ENCODE peak calls at places on chromosomes 12 and 14, in four cellular contexts. R, U, A and Z are unnamed samples.

GRCh38 chr12:94098466-94098865 is 49.9 kb upstream of the PLXNC1 start:
- DNase-seq in R (no peak), U (no peak), A (no peak), Z (no peak)

GRCh38 chr14:104756477-104757237 is 3.7 kb downstream of the SIVA1 start:
- DNase-seq in R (no peak), U (no peak), A (no peak), Z (no peak)

GRCh38 chr12:2958432-2959193 is 584 bp upstream of the TEAD4 start:
- DNase-seq in R (no peak), U (peak), A (peak), Z (peak)

GRCh38 chr12:85740190-85740589 is 96.0 kb downstream of the RASSF9 start:
- DNase-seq in R (no peak), U (no peak), A (no peak), Z (no peak)

GRCh38 chr14:55698051-55698450 is 118.0 kb downstream of the KTN1 start:
- DNase-seq in R (no peak), U (peak), A (no peak), Z (no peak)

GRCh38 chr12:71169286-71169685 is 11.5 kb upstream of the TSPAN8 start:
- DNase-seq in R (no peak), U (no peak), A (no peak), Z (no peak)

GRCh38 chr12:115210533-115211252 is 526.7 kb upstream of the TBX3 start:
- DNase-seq in R (no peak), U (no peak), A (no peak), Z (no peak)

GRCh38 chr12:75974323-75975273 is 57.0 kb downstream of the PHLDA1 start:
- DNase-seq in R (no peak), U (no peak), A (no peak), Z (no peak)

GRCh38 chr14:23066368-23066767 is 9.0 kb upstream of the CDH24 start:
- DNase-seq in R (no peak), U (no peak), A (no peak), Z (no peak)

GRCh38 chr14:92435154-92435553 is 78.4 kb upstream of the RIN3 start:
- DNase-seq in R (no peak), U (no peak), A (no peak), Z (no peak)

GRCh38 chr14:105358943-105359342 is 39.4 kb upstream of the TEX22 start:
- DNase-seq in R (no peak), U (no peak), A (no peak), Z (no peak)

GRCh38 chr12:103548622-103549601 is 38.2 kb upstream of the STAB2 start:
- DNase-seq in R (peak), U (no peak), A (no peak), Z (peak)

GRCh38 chr12:6828671-6829531 is 694 bp downstream of the P3H3 start:
- DNase-seq in R (no peak), U (peak), A (no peak), Z (no peak)